ENCODE peak calls at places on chromosome X, in seven cellular contexts. I, K, N, C, G, R and J are unnamed samples.

GRCh38 chrX:71492086-71493065 is 40.5 kb upstream of the OGT start:
- DNase-seq in I (no peak), K (peak; percentile 73), N (peak; percentile 17), C (peak; percentile 20), G (no peak), R (peak; percentile 25), J (peak; percentile 56)

GRCh38 chrX:1535241-1536041 is 1.5 kb downstream of the P2RY8 start:
- DNase-seq in I (no peak), K (peak; percentile 81), N (no peak), C (no peak), G (no peak), R (peak; percentile 15), J (no peak)

GRCh38 chrX:95956780-95957179 is 727.9 kb upstream of the DIAPH2 start:
- DNase-seq in I (no peak), K (no peak), N (no peak), C (no peak), G (no peak), R (no peak), J (no peak)

GRCh38 chrX:17990542-17990941 is 129.4 kb upstream of the RAI2 start:
- DNase-seq in I (no peak), K (no peak), N (no peak), C (no peak), G (no peak), R (no peak), J (no peak)

GRCh38 chrX:12974217-12974796 is 603 bp upstream of the TMSB4X start:
- DNase-seq in I (no peak), K (peak; percentile 68), N (no peak), C (no peak), G (no peak), R (no peak), J (peak; percentile 67)

GRCh38 chrX:25427873-25428555 is 412.2 kb upstream of the ARX start:
- DNase-seq in I (no peak), K (no peak), N (no peak), C (no peak), G (no peak), R (no peak), J (no peak)

GRCh38 chrX:46140272-46140671 is 404.9 kb downstream of the ZNF674 start:
- DNase-seq in I (no peak), K (no peak), N (no peak), C (no peak), G (no peak), R (no peak), J (no peak)

GRCh38 chrX:55210931-55211677 is 9.0 kb upstream of the PAGE5 start:
- DNase-seq in I (no peak), K (no peak), N (no peak), C (no peak), G (no peak), R (no peak), J (peak; percentile 3)

GRCh38 chrX:125203737-125204578 is 115.7 kb upstream of the TEX13C start:
- DNase-seq in I (no peak), K (no peak), N (no peak), C (peak; percentile 72), G (peak; percentile 21), R (no peak), J (peak; percentile 88)

GRCh38 chrX:29911673-29912072 is 303.7 kb upstream of the MAGEB2 start:
- DNase-seq in I (no peak), K (peak; percentile 16), N (no peak), C (no peak), G (no peak), R (no peak), J (no peak)

GRCh38 chrX:8864151-8864550 is 63.0 kb upstream of the FAM9A start:
- DNase-seq in I (no peak), K (no peak), N (no peak), C (no peak), G (peak; percentile 0), R (no peak), J (peak; percentile 43)

GRCh38 chrX:140467211-140467610 is 37.7 kb downstream of the SOX3 start:
- DNase-seq in I (no peak), K (no peak), N (no peak), C (no peak), G (no peak), R (no peak), J (no peak)

GRCh38 chrX:53089224-53089842 is 4.6 kb upstream of the KANTR start:
- DNase-seq in I (no peak), K (peak; percentile 55), N (peak; percentile 37), C (peak; percentile 14), G (peak; percentile 3), R (no peak), J (peak; percentile 72)

GRCh38 chrX:115562492-115562872 is 1.5 kb downstream of the PLS3 start:
- DNase-seq in I (no peak), K (no peak), N (no peak), C (no peak), G (peak; percentile 4), R (no peak), J (peak; percentile 40)

GRCh38 chrX:39856472-39857121 is 241.2 kb downstream of the BCOR start:
- DNase-seq in I (no peak), K (no peak), N (no peak), C (peak; percentile 32), G (no peak), R (no peak), J (no peak)

GRCh38 chrX:41382699-41383645 is 49.0 kb downstream of the DDX3X start:
- DNase-seq in I (no peak), K (no peak), N (peak; percentile 2), C (peak; percentile 11), G (no peak), R (peak; percentile 2), J (no peak)

GRCh38 chrX:110403839-110404238 is 45.2 kb downstream of the RTL9 start:
- DNase-seq in I (no peak), K (no peak), N (no peak), C (no peak), G (no peak), R (no peak), J (no peak)

GRCh38 chrX:103791826-103792458 is 15.3 kb downstream of the PLP1 start:
- DNase-seq in I (no peak), K (no peak), N (no peak), C (no peak), G (no peak), R (no peak), J (no peak)

GRCh38 chrX:42276982-42277690 is 353.8 kb upstream of the CASK start:
- DNase-seq in I (no peak), K (no peak), N (no peak), C (no peak), G (no peak), R (no peak), J (peak; percentile 5)

GRCh38 chrX:113522814-113523213 is 682.2 kb upstream of the AMOT start:
- DNase-seq in I (no peak), K (peak; percentile 46), N (no peak), C (no peak), G (no peak), R (no peak), J (no peak)

GRCh38 chrX:102651968-102652744 is 873 bp downstream of the GPRASP1 start:
- DNase-seq in I (no peak), K (no peak), N (peak; percentile 34), C (peak; percentile 31), G (peak; percentile 2), R (peak; percentile 38), J (peak; percentile 84)

GRCh38 chrX:2536974-2537373 is 36.2 kb upstream of the DHRSX start:
- DNase-seq in I (no peak), K (no peak), N (no peak), C (no peak), G (no peak), R (no peak), J (no peak)

GRCh38 chrX:106035064-106035463 is 3.5 kb downstream of the SERPINA7 start:
- DNase-seq in I (no peak), K (no peak), N (no peak), C (no peak), G (no peak), R (no peak), J (peak; percentile 4)

GRCh38 chrX:123588723-123589122 is 144.1 kb downstream of the THOC2 start:
- DNase-seq in I (no peak), K (no peak), N (no peak), C (no peak), G (no peak), R (no peak), J (no peak)

GRCh38 chrX:105460366-105460765 is 239.9 kb upstream of the TEX13A start:
- DNase-seq in I (no peak), K (no peak), N (no peak), C (no peak), G (no peak), R (no peak), J (no peak)

GRCh38 chrX:634306-634958 is 3.8 kb downstream of the SHOX start:
- DNase-seq in I (no peak), K (no peak), N (no peak), C (no peak), G (no peak), R (no peak), J (no peak)

GRCh38 chrX:30483996-30484395 is 93.6 kb downstream of the TASL start:
- DNase-seq in I (no peak), K (peak; percentile 66), N (no peak), C (no peak), G (no peak), R (no peak), J (peak; percentile 20)

GRCh38 chrX:119692241-119693031 is 532 bp downstream of the SEPTIN6 start:
- DNase-seq in I (no peak), K (peak; percentile 64), N (peak; percentile 54), C (no peak), G (peak; percentile 20), R (peak; percentile 63), J (peak; percentile 63)

GRCh38 chrX:39492495-39493162 is 605.1 kb downstream of the BCOR start:
- DNase-seq in I (no peak), K (peak; percentile 45), N (no peak), C (no peak), G (no peak), R (no peak), J (no peak)

GRCh38 chrX:368811-369562 is 17.7 kb downstream of the PPP2R3B start:
- DNase-seq in I (no peak), K (no peak), N (no peak), C (no peak), G (no peak), R (no peak), J (peak; percentile 54)

GRCh38 chrX:10813761-10814160 is 193.4 kb upstream of the MID1 start:
- DNase-seq in I (no peak), K (no peak), N (no peak), C (no peak), G (no peak), R (no peak), J (no peak)

GRCh38 chrX:125627676-125628075 is 308.0 kb downstream of the TEX13C start:
- DNase-seq in I (no peak), K (no peak), N (no peak), C (no peak), G (no peak), R (no peak), J (no peak)

GRCh38 chrX:118480172-118480571 is 15.4 kb upstream of the DOCK11 start:
- DNase-seq in I (no peak), K (no peak), N (no peak), C (no peak), G (no peak), R (no peak), J (no peak)